ENCODE peak calls at places on chromosomes 12 and 14, in ten cellular contexts. F is neural crest cell, T is vagina, X is heart right ventricle, Z is testis, P is AG10803, A is psoas muscle, Q is left ventricle myocardium inferior, V is lower leg skin, O is HCT116. M is an unnamed sample.

GRCh38 chr14:34826661-34827060 is 48.5 kb downstream of the BAZ1A start:
- DNase-seq in F (no peak), T (no peak), X (no peak), Z (no peak), P (peak), A (no peak), Q (no peak), V (no peak), O (no peak), M (no peak)

GRCh38 chr14:68661226-68662225 is 131.3 kb downstream of the ZFP36L1 start:
- DNase-seq in F (no peak), T (peak), X (no peak), Z (no peak), P (no peak), A (no peak), Q (no peak), V (peak), O (no peak), M (no peak)

GRCh38 chr14:105484069-105484996 is 2.4 kb upstream of the CRIP1 start:
- DNase-seq in F (no peak), T (no peak), X (peak), Z (no peak), P (peak), A (peak), Q (peak), V (peak), O (no peak), M (no peak)

GRCh38 chr12:117985182-117985581 is 16.4 kb upstream of the KSR2 start:
- DNase-seq in F (no peak), T (no peak), X (no peak), Z (no peak), P (peak), A (no peak), Q (no peak), V (no peak), O (peak), M (no peak)

GRCh38 chr12:132610051-132610759 is at the start of gene LRCOL1:
- DNase-seq in F (no peak), T (no peak), X (peak), Z (peak), P (peak), A (peak), Q (peak), V (no peak), O (no peak), M (no peak)

GRCh38 chr14:55430024-55430690 is 10.3 kb downstream of the TBPL2 start:
- DNase-seq in F (no peak), T (peak), X (peak), Z (peak), P (peak), A (no peak), Q (no peak), V (no peak), O (peak), M (no peak)

GRCh38 chr14:99616832-99617488 is 13.0 kb upstream of the CCDC85C start:
- DNase-seq in F (no peak), T (no peak), X (no peak), Z (no peak), P (no peak), A (no peak), Q (no peak), V (no peak), O (no peak), M (no peak)

GRCh38 chr14:99267871-99268775 is 3.9 kb downstream of the BCL11B start:
- DNase-seq in F (no peak), T (no peak), X (no peak), Z (no peak), P (no peak), A (no peak), Q (no peak), V (peak), O (no peak), M (no peak)

GRCh38 chr12:9727813-9728212 is 5.1 kb downstream of the CLECL1 start:
- DNase-seq in F (no peak), T (no peak), X (no peak), Z (no peak), P (no peak), A (no peak), Q (no peak), V (no peak), O (no peak), M (no peak)

GRCh38 chr12:6084261-6084968 is 40.1 kb downstream of the VWF start:
- DNase-seq in F (peak), T (no peak), X (no peak), Z (no peak), P (peak), A (peak), Q (no peak), V (peak), O (peak), M (no peak)

GRCh38 chr12:19712041-19712440 is 272.7 kb downstream of the AEBP2 start:
- DNase-seq in F (no peak), T (no peak), X (no peak), Z (no peak), P (peak), A (no peak), Q (no peak), V (no peak), O (peak), M (no peak)

GRCh38 chr12:66111605-66112004 is 18.9 kb downstream of the LLPH start:
- DNase-seq in F (no peak), T (no peak), X (no peak), Z (no peak), P (peak), A (no peak), Q (no peak), V (no peak), O (no peak), M (no peak)

GRCh38 chr12:131597327-131597726 is 113.6 kb upstream of the SFSWAP start:
- DNase-seq in F (no peak), T (no peak), X (no peak), Z (no peak), P (no peak), A (no peak), Q (no peak), V (no peak), O (no peak), M (no peak)

GRCh38 chr12:127926004-127926403 is 341.0 kb upstream of the TMEM132C start:
- DNase-seq in F (peak), T (no peak), X (peak), Z (peak), P (peak), A (no peak), Q (no peak), V (no peak), O (no peak), M (no peak)

GRCh38 chr12:107684990-107685359 is 624 bp upstream of the PWP1 start:
- DNase-seq in F (no peak), T (no peak), X (no peak), Z (peak), P (peak), A (no peak), Q (no peak), V (no peak), O (peak), M (peak)

GRCh38 chr12:55721601-55722213 is 1.5 kb downstream of the RDH5 start:
- DNase-seq in F (no peak), T (no peak), X (no peak), Z (no peak), P (no peak), A (peak), Q (no peak), V (no peak), O (no peak), M (no peak)

GRCh38 chr14:35044939-35045797 is 904 bp upstream of the FAM177A1 start:
- DNase-seq in F (no peak), T (no peak), X (no peak), Z (no peak), P (peak), A (no peak), Q (no peak), V (no peak), O (no peak), M (no peak)

GRCh38 chr12:90978117-90978770 is 23.3 kb upstream of the CCER1 start:
- DNase-seq in F (no peak), T (no peak), X (peak), Z (no peak), P (peak), A (no peak), Q (no peak), V (no peak), O (peak), M (no peak)

GRCh38 chr12:120762093-120762492 is 36.5 kb downstream of the ACADS start:
- DNase-seq in F (no peak), T (no peak), X (no peak), Z (no peak), P (no peak), A (no peak), Q (no peak), V (peak), O (no peak), M (no peak)

GRCh38 chr14:85579957-85580356 is 50.0 kb downstream of the FLRT2 start:
- DNase-seq in F (no peak), T (no peak), X (no peak), Z (no peak), P (peak), A (no peak), Q (no peak), V (no peak), O (no peak), M (no peak)

GRCh38 chr12:30862486-30862885 is 64.1 kb upstream of the TSPAN11 start:
- DNase-seq in F (no peak), T (peak), X (peak), Z (peak), P (peak), A (no peak), Q (peak), V (no peak), O (no peak), M (no peak)

GRCh38 chr12:95518976-95519375 is 32.3 kb downstream of the USP44 start:
- DNase-seq in F (no peak), T (no peak), X (no peak), Z (no peak), P (no peak), A (no peak), Q (no peak), V (no peak), O (no peak), M (no peak)

GRCh38 chr14:96631621-96632362 is 129.6 kb downstream of the PAPOLA start:
- DNase-seq in F (no peak), T (peak), X (no peak), Z (no peak), P (no peak), A (no peak), Q (no peak), V (peak), O (no peak), M (no peak)

GRCh38 chr12:124626841-124627502 is 59.6 kb upstream of the NCOR2 start:
- DNase-seq in F (no peak), T (no peak), X (peak), Z (peak), P (peak), A (peak), Q (peak), V (no peak), O (no peak), M (no peak)
- TF ChIP-seq CTCF in F (no peak), T (no peak), X (no peak), Z (no peak), P (no peak), A (no peak), Q (no peak), V (no peak), O (no peak), M (no peak)

DNA sequence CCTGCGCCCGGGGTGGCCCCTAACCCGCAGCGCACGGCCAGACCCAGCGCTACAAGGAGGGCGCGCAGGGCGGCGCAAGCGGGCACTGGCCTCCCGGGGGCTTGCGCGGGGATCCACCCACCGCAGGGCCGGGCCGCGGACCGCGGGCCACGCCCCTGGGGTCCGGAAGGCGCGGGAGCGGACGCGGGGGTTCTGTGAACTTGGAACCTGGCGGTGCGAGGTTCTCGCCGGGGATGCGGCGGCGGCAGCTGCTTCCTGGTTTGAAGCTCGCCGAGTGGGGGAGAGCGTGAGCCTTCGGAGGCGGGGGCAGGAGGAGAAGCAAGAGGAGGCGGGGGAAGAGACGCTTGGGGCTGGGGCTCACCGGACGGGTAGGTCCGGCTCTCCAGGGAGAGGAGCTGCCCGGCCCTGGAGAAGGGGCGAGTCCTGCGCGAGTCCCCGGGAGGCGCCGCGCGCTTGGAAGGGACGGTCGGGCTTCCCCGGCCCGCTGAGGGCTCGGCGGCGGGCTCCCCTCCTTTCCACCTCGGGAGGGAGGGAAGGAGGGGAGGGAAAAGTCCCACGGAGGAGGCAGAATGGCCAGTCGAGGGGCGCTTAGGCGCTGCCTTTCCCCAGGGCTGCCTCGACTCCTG is at the start of gene PRKCH:
- DNase-seq in F (peak), T (no peak), X (peak), Z (peak), P (peak), A (peak), Q (peak), V (peak), O (peak), M (peak)
- TF ChIP-seq CTCF in F (no peak), T (peak), X (no peak), Z (no peak), P (no peak), A (peak), Q (no peak), V (no peak), O (peak), M (no peak)

GRCh38 chr12:13082866-13083265 is 20.6 kb downstream of the GSG1 start:
- DNase-seq in F (no peak), T (no peak), X (no peak), Z (no peak), P (no peak), A (no peak), Q (no peak), V (no peak), O (no peak), M (no peak)
- TF ChIP-seq CTCF in F (no peak), T (no peak), X (no peak), Z (no peak), P (no peak), A (no peak), Q (no peak), V (no peak), O (no peak), M (no peak)

GRCh38 chr12:44816446-44817017 is 59.6 kb downstream of the NELL2 start:
- DNase-seq in F (no peak), T (no peak), X (no peak), Z (no peak), P (no peak), A (no peak), Q (no peak), V (no peak), O (no peak), M (peak)

GRCh38 chr12:44817687-44818086 is 58.4 kb downstream of the NELL2 start:
- DNase-seq in F (no peak), T (no peak), X (no peak), Z (peak), P (no peak), A (no peak), Q (no peak), V (no peak), O (no peak), M (no peak)

GRCh38 chr12:44812062-44812461 is 64.1 kb downstream of the NELL2 start:
- DNase-seq in F (no peak), T (no peak), X (no peak), Z (no peak), P (no peak), A (no peak), Q (no peak), V (no peak), O (peak), M (no peak)
- TF ChIP-seq CTCF in F (peak), T (no peak), X (no peak), Z (no peak), P (no peak), A (no peak), Q (no peak), V (no peak), O (peak), M (no peak)

GRCh38 chr12:45213107-45213506 is 2.8 kb upstream of the ANO6 start:
- DNase-seq in F (no peak), T (no peak), X (no peak), Z (no peak), P (no peak), A (no peak), Q (no peak), V (no peak), O (no peak), M (no peak)
- TF ChIP-seq CTCF in F (peak), T (no peak), X (no peak), Z (peak), P (no peak), A (no peak), Q (no peak), V (no peak), O (no peak), M (no peak)

GRCh38 chr12:99618657-99619056 is 28.9 kb upstream of the GARIN6 start:
- DNase-seq in F (no peak), T (no peak), X (no peak), Z (no peak), P (peak), A (no peak), Q (no peak), V (no peak), O (no peak), M (no peak)

GRCh38 chr12:99620159-99620479 is 27.4 kb upstream of the GARIN6 start:
- DNase-seq in F (no peak), T (no peak), X (no peak), Z (no peak), P (no peak), A (no peak), Q (no peak), V (no peak), O (no peak), M (no peak)

GRCh38 chr12:99619389-99620158 is 28.0 kb upstream of the GARIN6 start:
- DNase-seq in F (no peak), T (no peak), X (no peak), Z (peak), P (peak), A (no peak), Q (no peak), V (no peak), O (peak), M (no peak)
- TF ChIP-seq CTCF in F (peak), T (no peak), X (no peak), Z (no peak), P (peak), A (no peak), Q (peak), V (no peak), O (peak), M (no peak)

DNA sequence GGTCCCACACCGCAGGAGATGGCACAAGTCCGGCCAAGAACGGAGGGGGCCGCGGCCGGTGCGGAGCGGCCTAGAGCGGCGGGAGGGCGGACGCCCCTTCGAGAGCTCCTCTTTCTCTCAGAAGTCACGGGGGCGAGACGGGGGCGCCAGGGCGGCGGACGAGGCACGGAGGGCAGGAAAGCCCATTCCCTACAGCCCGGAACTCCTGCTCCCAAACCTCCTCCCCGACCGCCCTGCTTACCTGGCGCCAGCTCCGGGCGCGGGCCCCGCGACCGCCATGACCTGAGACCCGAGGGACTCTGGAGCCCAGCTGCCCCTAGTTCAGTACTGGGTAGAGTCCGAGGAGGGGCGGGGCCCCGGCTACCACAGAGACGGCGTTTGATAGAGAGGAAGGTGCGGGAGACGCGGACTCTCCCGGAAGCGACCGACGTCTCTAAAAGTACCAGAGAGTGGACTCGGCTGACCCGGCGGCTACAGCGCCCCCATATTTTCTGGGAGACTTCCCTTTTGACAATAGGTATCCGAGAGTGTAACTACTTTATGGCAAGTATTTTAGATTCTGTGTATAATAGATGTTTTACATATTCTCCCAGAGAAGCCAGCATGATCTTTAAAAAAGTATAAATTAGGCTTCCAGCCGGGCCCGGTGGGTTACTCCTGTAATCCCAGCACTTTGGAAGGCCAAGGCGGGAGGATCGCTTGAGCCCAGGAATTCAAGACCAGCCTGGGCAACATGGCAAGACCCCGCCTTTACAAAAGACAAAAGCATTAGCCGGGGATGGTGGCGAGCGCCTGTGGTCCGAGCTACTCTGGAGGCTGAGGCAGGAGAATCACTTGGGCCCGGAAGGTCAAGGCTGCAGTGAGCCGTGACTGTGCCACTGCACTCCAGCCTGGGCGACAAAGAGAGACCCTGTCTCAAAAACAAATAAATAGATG is at the start of gene ABCD4:
- DNase-seq in F (peak), T (peak), X (peak), Z (peak), P (peak), A (peak), Q (peak), V (peak), O (peak), M (peak)
- TF ChIP-seq CTCF in F (peak), T (peak), X (peak), Z (peak), P (peak), A (peak), Q (peak), V (no peak), O (peak), M (no peak)

DNA sequence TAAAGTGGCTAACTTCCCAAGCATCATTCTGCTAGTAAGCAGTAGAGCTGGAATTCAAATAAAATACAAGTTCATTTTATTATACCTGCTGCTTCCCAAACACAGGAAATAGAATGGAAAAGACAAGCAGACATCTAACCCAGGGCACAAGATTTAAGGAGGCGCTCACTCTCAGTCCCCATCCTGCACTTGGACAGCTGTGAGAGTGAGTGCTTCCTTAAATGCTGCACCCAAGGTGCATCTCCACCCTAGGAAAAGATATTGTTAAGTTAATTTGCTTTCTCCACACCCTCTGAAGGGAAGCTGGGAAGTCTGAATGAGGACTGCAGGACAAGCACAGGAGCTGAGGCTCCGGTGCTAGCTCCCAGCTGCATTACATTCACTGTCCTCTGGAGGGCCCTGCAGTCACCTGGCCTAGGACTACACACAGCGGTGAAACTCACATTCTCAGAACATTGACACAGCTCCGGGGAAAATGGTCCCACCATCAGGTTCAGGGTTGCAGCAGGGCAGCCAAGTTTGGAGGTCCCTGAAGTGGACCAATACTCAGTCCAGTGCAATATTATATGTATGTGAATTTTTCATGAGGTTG is 14.2 kb downstream of the HEBP1 start:
- DNase-seq in F (no peak), T (no peak), X (no peak), Z (peak), P (no peak), A (no peak), Q (no peak), V (no peak), O (peak), M (peak)
- TF ChIP-seq CTCF in F (peak), T (no peak), X (peak), Z (peak), P (peak), A (peak), Q (peak), V (no peak), O (peak), M (peak)

DNA sequence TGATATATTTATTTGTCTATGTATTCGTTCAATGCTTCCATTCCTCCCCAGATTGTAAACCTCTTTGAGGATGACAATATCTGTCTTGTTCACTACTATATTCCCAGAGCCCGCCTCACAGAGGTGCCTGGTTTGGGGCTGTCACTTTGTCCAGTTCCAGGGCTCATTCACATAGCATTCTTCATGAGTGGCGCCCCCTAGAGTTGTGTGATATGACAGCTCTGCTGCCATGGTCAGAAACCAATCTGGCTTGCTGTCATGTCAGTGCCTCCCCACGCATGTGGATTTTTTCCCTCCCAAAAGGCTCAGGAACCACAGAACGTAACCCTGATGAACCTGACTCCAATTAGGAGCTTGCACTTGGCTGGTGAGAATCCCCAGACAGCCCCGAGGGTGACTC is 145.4 kb downstream of the PTPN11 start:
- DNase-seq in F (no peak), T (no peak), X (no peak), Z (no peak), P (no peak), A (no peak), Q (no peak), V (no peak), O (no peak), M (no peak)
- TF ChIP-seq CTCF in F (peak), T (no peak), X (no peak), Z (no peak), P (no peak), A (no peak), Q (no peak), V (no peak), O (peak), M (no peak)

GRCh38 chr12:46933947-46934346 is 108.2 kb upstream of the SLC38A4 start:
- DNase-seq in F (no peak), T (no peak), X (no peak), Z (no peak), P (peak), A (no peak), Q (no peak), V (no peak), O (no peak), M (no peak)
- TF ChIP-seq CTCF in F (peak), T (peak), X (peak), Z (no peak), P (peak), A (peak), Q (peak), V (no peak), O (peak), M (no peak)